ENCODE peak calls at places on chromosomes 2 and 18, in four cellular contexts. B, H, F and T are unnamed samples.

GRCh38 chr2:191500566-191501389 is 177.2 kb upstream of the NABP1 start:
- DNase-seq in B (no peak), H (no peak), F (no peak), T (no peak)

GRCh38 chr2:230898016-230898415 is 27.0 kb downstream of the GPR55 start:
- DNase-seq in B (no peak), H (no peak), F (no peak), T (no peak)

GRCh38 chr2:112730791-112731190 is 10.0 kb downstream of the NT5DC4 start:
- DNase-seq in B (no peak), H (no peak), F (no peak), T (no peak)

GRCh38 chr18:32126538-32126937 is 34.9 kb downstream of the RNF138 start:
- DNase-seq in B (no peak), H (no peak), F (no peak), T (no peak)

GRCh38 chr2:147197754-147198153 is 647.1 kb upstream of the ACVR2A start:
- DNase-seq in B (no peak), H (no peak), F (no peak), T (no peak)

GRCh38 chr2:234203135-234203984 is 152.9 kb downstream of the SPP2 start:
- DNase-seq in B (no peak), H (peak), F (no peak), T (peak)

GRCh38 chr18:76459312-76459686 is 35.7 kb downstream of the ZNF516 start:
- DNase-seq in B (no peak), H (no peak), F (no peak), T (no peak)

GRCh38 chr2:104028066-104028465 is 825.8 kb upstream of the POU3F3 start:
- DNase-seq in B (no peak), H (no peak), F (no peak), T (no peak)

GRCh38 chr18:12766986-12767433 is 64.2 kb downstream of the PSMG2 start:
- DNase-seq in B (peak), H (peak), F (peak), T (peak)

GRCh38 chr2:147689510-147689909 is 155.3 kb upstream of the ACVR2A start:
- DNase-seq in B (no peak), H (no peak), F (no peak), T (no peak)

GRCh38 chr2:45432406-45432805 is 178.7 kb downstream of the SRBD1 start:
- DNase-seq in B (no peak), H (no peak), F (no peak), T (peak)

GRCh38 chr2:130826821-130827501 is 9.8 kb upstream of the ARHGEF4 start:
- DNase-seq in B (no peak), H (no peak), F (no peak), T (no peak)

GRCh38 chr2:121303531-121304263 is 18.7 kb upstream of the TFCP2L1 start:
- DNase-seq in B (no peak), H (peak), F (no peak), T (no peak)

GRCh38 chr2:57965961-57966360 is 80.6 kb upstream of the VRK2 start:
- DNase-seq in B (no peak), H (no peak), F (no peak), T (no peak)

GRCh38 chr2:46876741-46877384 is 38.7 kb downstream of the MCFD2 start:
- DNase-seq in B (peak), H (peak), F (no peak), T (peak)

GRCh38 chr2:154120706-154121105 is 249.0 kb downstream of the GALNT13 start:
- DNase-seq in B (no peak), H (no peak), F (no peak), T (no peak)

GRCh38 chr2:106053116-106053515 is 141.0 kb downstream of the UXS1 start:
- DNase-seq in B (no peak), H (no peak), F (no peak), T (no peak)

GRCh38 chr18:22346968-22347611 is 70.6 kb downstream of the CTAGE1 start:
- DNase-seq in B (peak), H (peak), F (peak), T (no peak)

GRCh38 chr2:181904022-181904632 is 12.6 kb downstream of the ITPRID2 start:
- DNase-seq in B (peak), H (peak), F (no peak), T (peak)

GRCh38 chr18:57008001-57008686 is 138.7 kb upstream of the BOD1L2 start:
- DNase-seq in B (no peak), H (no peak), F (no peak), T (no peak)

GRCh38 chr18:48003426-48004349 is 73.2 kb upstream of the SMAD2 start:
- DNase-seq in B (no peak), H (no peak), F (no peak), T (peak)

GRCh38 chr2:235170016-235170415 is 218.2 kb downstream of the SH3BP4 start:
- DNase-seq in B (no peak), H (no peak), F (no peak), T (no peak)

GRCh38 chr2:86216577-86217555 is 17.6 kb downstream of the MRPL35 start:
- DNase-seq in B (peak), H (no peak), F (no peak), T (no peak)

GRCh38 chr2:238247002-238247822 is 7.4 kb upstream of the HES6 start:
- DNase-seq in B (no peak), H (no peak), F (no peak), T (no peak)

GRCh38 chr2:215171151-215171550 is 32.7 kb upstream of the ABCA12 start:
- DNase-seq in B (no peak), H (no peak), F (no peak), T (no peak)
- TF ChIP-seq MAX in B (no peak), H (no peak), F (no peak), T (no peak)

GRCh38 chr18:68263481-68263880 is 451.4 kb downstream of the TMX3 start:
- DNase-seq in B (no peak), H (no peak), F (no peak), T (no peak)

GRCh38 chr18:68262697-68263293 is 452.1 kb downstream of the TMX3 start:
- DNase-seq in B (no peak), H (no peak), F (no peak), T (no peak)

GRCh38 chr18:68270009-68270408 is 444.9 kb downstream of the TMX3 start:
- DNase-seq in B (no peak), H (no peak), F (no peak), T (no peak)

GRCh38 chr18:68267583-68267982 is 447.3 kb downstream of the TMX3 start:
- DNase-seq in B (no peak), H (no peak), F (no peak), T (no peak)
- TF ChIP-seq HMGXB4 in B (no peak), H (no peak), F (no peak), T (no peak)

GRCh38 chr2:229445013-229445412 is 173.9 kb upstream of the PID1 start:
- DNase-seq in B (no peak), H (peak), F (no peak), T (peak)

GRCh38 chr2:229443869-229444268 is 172.8 kb upstream of the PID1 start:
- DNase-seq in B (no peak), H (no peak), F (no peak), T (no peak)

GRCh38 chr2:229446316-229446715 is 175.2 kb upstream of the PID1 start:
- DNase-seq in B (no peak), H (no peak), F (no peak), T (no peak)

GRCh38 chr2:229447227-229447626 is 176.1 kb upstream of the PID1 start:
- DNase-seq in B (no peak), H (no peak), F (no peak), T (no peak)

DNA sequence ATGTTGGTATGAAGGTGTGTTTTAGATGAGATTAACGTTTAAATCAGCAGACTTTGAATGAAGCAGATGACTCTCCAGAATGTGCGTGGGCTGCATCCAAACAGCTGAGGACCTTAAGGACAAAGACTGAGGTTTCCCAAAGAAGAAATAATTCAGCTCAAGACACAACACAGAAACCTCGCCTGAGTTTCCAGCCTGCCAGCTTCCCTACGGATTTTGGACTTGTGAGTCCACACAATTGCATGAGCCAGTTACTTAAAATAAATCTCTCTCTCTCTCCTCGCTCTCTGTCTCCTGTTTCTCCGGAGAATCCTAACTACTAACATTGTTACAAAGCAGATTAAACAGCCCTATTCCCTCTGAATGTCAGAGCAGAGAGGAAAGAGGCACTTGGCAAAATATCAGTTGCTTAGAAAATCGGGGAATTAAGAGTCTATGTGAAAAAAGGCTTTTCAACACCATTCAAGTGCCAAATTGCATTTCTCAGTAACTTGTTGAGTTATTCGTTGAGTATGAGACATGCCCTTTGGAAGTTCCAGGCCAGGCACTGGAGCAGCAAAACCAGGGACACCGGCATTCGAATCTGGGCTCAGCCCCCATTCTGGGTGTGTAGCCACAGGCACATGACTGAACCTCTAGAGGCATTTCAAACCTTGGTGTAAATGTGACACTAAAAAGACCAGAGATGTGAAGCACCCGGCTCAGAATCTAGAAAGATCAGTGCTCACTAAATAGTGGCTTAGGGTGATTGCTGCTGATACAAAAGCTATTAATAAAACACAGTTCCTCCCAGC is 174.6 kb upstream of the PID1 start:
- DNase-seq in B (no peak), H (no peak), F (no peak), T (peak)
- TF ChIP-seq MAX in B (no peak), H (no peak), F (no peak), T (no peak)

DNA sequence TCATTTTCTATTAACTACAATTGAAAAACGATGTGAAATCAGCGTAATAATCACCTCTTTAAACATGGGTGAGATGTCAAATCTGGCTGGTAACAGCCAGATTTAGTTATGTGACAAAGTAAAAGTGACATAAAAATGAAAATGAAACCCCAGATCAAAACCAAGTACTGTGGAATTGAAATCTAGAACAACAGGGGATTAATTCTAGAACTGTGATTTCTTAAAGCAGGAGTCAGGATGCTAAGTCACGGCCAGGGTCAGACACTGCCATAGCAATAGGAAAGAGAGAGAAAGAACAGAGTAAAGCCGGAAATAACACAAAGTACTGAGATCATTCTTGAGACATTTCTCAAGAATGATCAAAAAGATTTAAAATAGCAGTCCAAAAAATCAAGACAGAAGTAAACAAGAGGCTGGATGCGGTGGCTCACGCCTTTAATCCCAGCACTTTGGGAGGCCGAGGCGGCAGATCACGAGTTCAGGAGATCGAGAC is 1183.7 kb upstream of the NXPH2 start:
- DNase-seq in B (no peak), H (no peak), F (no peak), T (no peak)
- TF ChIP-seq HMGXB4 in B (no peak), H (no peak), F (no peak), T (no peak)